ENCODE peak calls at places on chromosomes 7 and 10, in five cellular contexts. E is testis; L is CD8-positive, alpha-beta memory T cell; Y is CD4-positive, CD25-positive, alpha-beta regulatory T cell; B is prostate gland. A is an unnamed sample. For H3K9me3, the result is how much of the 10 kb centered on the place peaks cover.

GRCh38 chr10:90964781-90965462 is 44.0 kb upstream of the ANKRD1 start:
- DNase-seq in B (no peak), Y (no peak), L (no peak), E (no peak), A (no peak)

GRCh38 chr10:25753776-25754175 is 180.3 kb upstream of the MYO3A start:
- DNase-seq in E (no peak), B (no peak), Y (no peak), L (no peak), A (no peak)

GRCh38 chr7:102321351-102322201 is 34.7 kb downstream of the SPDYE6 start:
- DNase-seq in E (peak), L (no peak), B (no peak), Y (peak), A (no peak)

GRCh38 chr7:90568213-90568612 is 27.9 kb upstream of the CDK14 start:
- DNase-seq in B (no peak), E (no peak), L (no peak), Y (no peak), A (peak)

GRCh38 chr7:29146888-29147609 is 712 bp upstream of the CPVL start:
- DNase-seq in E (peak), Y (no peak), L (no peak), B (peak), A (no peak)

GRCh38 chr10:59675812-59676211 is 33.8 kb downstream of the SLC16A9 start:
- DNase-seq in B (no peak), L (no peak), Y (no peak), E (no peak), A (no peak)

GRCh38 chr10:63369711-63370110 is 96.1 kb downstream of the JMJD1C start:
- DNase-seq in L (no peak), B (no peak), E (no peak), Y (no peak), A (no peak)

GRCh38 chr10:97222346-97222961 is 36.7 kb upstream of the SLIT1 start:
- DNase-seq in Y (no peak), E (no peak), B (no peak), L (no peak), A (no peak)

GRCh38 chr7:139232893-139233292 is 1.9 kb downstream of the UBN2 start:
- DNase-seq in Y (peak), B (no peak), L (no peak), E (no peak), A (peak)

GRCh38 chr7:139230484-139230773 is 608 bp upstream of the UBN2 start:
- DNase-seq in E (no peak), B (no peak), L (no peak), Y (no peak), A (no peak)

GRCh38 chr7:139231513-139232376 is 708 bp downstream of the UBN2 start:
- DNase-seq in Y (peak), B (peak), E (peak), L (peak), A (peak)

GRCh38 chr7:139230774-139231512 is at the start of gene UBN2:
- DNase-seq in Y (peak), B (peak), E (peak), L (peak), A (peak)

GRCh38 chr7:139232377-139232717 is 1.3 kb downstream of the UBN2 start:
- DNase-seq in Y (peak), L (no peak), B (peak), E (no peak), A (peak)
- H3K4me3 ChIP-seq in Y (peak), L (peak), B (peak), E (peak), A (peak)

GRCh38 chr7:4072161-4072925 is 609.8 kb upstream of the FOXK1 start:
- DNase-seq in B (no peak), E (no peak), Y (no peak), L (no peak), A (no peak)

GRCh38 chr7:4067874-4068273 is 614.2 kb upstream of the FOXK1 start:
- DNase-seq in B (no peak), E (no peak), L (no peak), Y (no peak), A (no peak)

GRCh38 chr7:4068286-4068685 is 613.8 kb upstream of the FOXK1 start:
- DNase-seq in Y (no peak), E (no peak), L (no peak), B (no peak), A (no peak)

GRCh38 chr7:4069268-4070095 is 612.6 kb upstream of the FOXK1 start:
- DNase-seq in Y (no peak), E (no peak), B (no peak), L (no peak), A (no peak)

DNA sequence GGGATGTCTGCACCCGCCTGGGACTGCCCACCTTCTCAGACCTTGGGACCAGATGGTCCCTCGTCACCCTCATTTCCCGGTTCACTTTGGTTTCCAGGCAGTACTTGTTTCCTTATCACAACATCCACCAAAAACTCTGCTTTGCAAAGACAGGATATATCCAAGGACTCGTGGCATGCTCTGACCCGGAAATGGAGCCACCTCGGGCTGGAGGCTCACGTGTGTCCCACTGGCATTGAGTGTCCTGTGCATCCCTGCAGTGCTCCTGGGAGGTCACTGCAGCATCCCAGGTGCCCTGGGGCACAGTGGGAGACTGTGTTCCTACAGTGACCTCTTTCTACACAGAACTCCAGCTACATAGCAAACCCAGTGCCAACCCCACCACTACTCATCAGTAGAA is 611.9 kb upstream of the FOXK1 start:
- DNase-seq in E (no peak), B (no peak), Y (no peak), L (no peak), A (no peak)
- H3K9me3 ChIP-seq in E (under half), B (under half), Y (under half), L (under half), A (under half)

GRCh38 chr7:134900430-134900876 is 85.9 kb upstream of the AGBL3 start:
- DNase-seq in B (no peak), E (no peak), L (no peak), Y (no peak), A (no peak)

GRCh38 chr7:134902058-134902457 is 84.2 kb upstream of the AGBL3 start:
- DNase-seq in E (no peak), L (no peak), B (no peak), Y (no peak), A (no peak)

GRCh38 chr7:134897936-134898335 is 88.4 kb upstream of the AGBL3 start:
- DNase-seq in E (no peak), Y (no peak), L (no peak), B (no peak), A (no peak)

GRCh38 chr7:134901389-134902020 is 84.8 kb upstream of the AGBL3 start:
- DNase-seq in L (no peak), E (no peak), Y (no peak), B (no peak), A (no peak)

GRCh38 chr7:134899729-134900128 is 86.6 kb upstream of the AGBL3 start:
- DNase-seq in L (no peak), Y (no peak), E (no peak), B (no peak), A (peak)
- H3K4me3 ChIP-seq in L (no peak), Y (no peak), E (no peak), B (no peak), A (no peak)

GRCh38 chr10:32932330-32932729 is 25.7 kb downstream of the ITGB1 start:
- DNase-seq in E (no peak), L (no peak), B (no peak), Y (no peak), A (no peak)
- H3K9me3 ChIP-seq in E (under half), L (under half), B (under half), Y (under half), A (under half)

GRCh38 chr7:85115862-85116261 is 71.0 kb downstream of the SEMA3D start:
- DNase-seq in Y (no peak), B (no peak), E (no peak), L (no peak), A (no peak)
- H3K4me3 ChIP-seq in Y (no peak), B (no peak), E (no peak), L (no peak), A (no peak)

DNA sequence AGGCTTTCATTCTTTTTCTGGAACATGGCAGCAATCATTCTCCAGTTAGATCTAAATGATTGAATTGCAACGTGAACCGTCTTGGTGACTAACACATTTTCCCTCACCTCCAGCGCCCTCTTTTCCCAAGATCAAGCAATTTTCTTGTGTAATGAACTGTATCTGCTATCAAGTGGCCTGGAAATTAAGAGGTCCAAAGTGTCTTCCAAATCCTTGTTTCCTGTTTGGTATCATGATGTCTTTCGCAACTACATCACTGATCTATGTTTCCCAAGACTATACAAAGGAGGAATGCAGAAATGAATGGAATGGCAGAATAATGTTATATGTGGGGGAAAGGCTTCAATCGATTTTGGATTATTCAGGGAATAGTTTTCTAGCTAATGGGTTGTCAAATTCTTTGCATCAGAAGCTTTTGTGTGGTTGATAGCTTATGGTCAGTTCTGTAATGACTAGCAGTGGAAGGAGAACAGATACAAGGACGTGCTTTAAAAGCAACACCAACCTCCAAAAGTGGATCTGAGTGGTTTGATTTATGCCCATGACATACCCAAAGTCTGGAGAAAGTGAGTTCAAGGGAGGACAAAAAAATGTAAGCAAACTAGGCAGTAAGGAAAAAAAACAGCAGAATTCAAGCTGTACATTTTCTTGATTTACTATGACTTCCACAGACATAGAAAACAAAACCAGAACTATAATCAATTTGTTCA is 14.6 kb upstream of the ZEB1 start:
- DNase-seq in Y (no peak), E (no peak), L (no peak), B (no peak), A (peak)
- H3K9me3 ChIP-seq in Y (under half), E (under half), L (under half), B (under half), A (under half)

A was measured in adipocyte.